ENCODE peak calls at places on chromosomes 12 and 14, in ten cellular contexts. One of them, this sample, is unnamed.

GRCh38 chr12:102298022-102298421 is 100.4 kb upstream of the PMCH start:
- DNase-seq in transverse colon: no peak
- DNase-seq in aorta: no peak
- DNase-seq in A673: no peak
- DNase-seq in effector memory CD4-positive, alpha-beta T cell: no peak
- DNase-seq in GM23338: no peak
- DNase-seq in thoracic aorta: no peak
- DNase-seq in CD4-positive, CD25-positive, alpha-beta regulatory T cell: no peak
- DNase-seq in upper lobe of left lung: no peak
- DNase-seq in BE2C: no peak
- DNase-seq in this sample: no peak

GRCh38 chr12:6942331-6942665 is 1.3 kb upstream of the RNU7-1 start:
- DNase-seq in A673: no peak
- DNase-seq in GM23338: no peak
- DNase-seq in effector memory CD4-positive, alpha-beta T cell: no peak
- DNase-seq in transverse colon: no peak
- DNase-seq in CD4-positive, CD25-positive, alpha-beta regulatory T cell: no peak
- DNase-seq in thoracic aorta: no peak
- DNase-seq in aorta: no peak
- DNase-seq in upper lobe of left lung: no peak
- DNase-seq in BE2C: no peak
- DNase-seq in this sample: no peak

GRCh38 chr12:108468149-108468968 is 46.7 kb upstream of the FICD start:
- DNase-seq in aorta: no peak
- DNase-seq in upper lobe of left lung: no peak
- DNase-seq in effector memory CD4-positive, alpha-beta T cell: no peak
- DNase-seq in A673: peak; percentile 62
- DNase-seq in transverse colon: no peak
- DNase-seq in BE2C: no peak
- DNase-seq in GM23338: peak; percentile 84
- DNase-seq in thoracic aorta: no peak
- DNase-seq in CD4-positive, CD25-positive, alpha-beta regulatory T cell: peak; percentile 26
- DNase-seq in this sample: no peak

GRCh38 chr12:11998944-11999315 is 71.8 kb upstream of the BCL2L14 start:
- DNase-seq in transverse colon: no peak
- DNase-seq in CD4-positive, CD25-positive, alpha-beta regulatory T cell: no peak
- DNase-seq in GM23338: no peak
- DNase-seq in effector memory CD4-positive, alpha-beta T cell: no peak
- DNase-seq in A673: no peak
- DNase-seq in BE2C: no peak
- DNase-seq in thoracic aorta: no peak
- DNase-seq in aorta: no peak
- DNase-seq in upper lobe of left lung: no peak
- DNase-seq in this sample: no peak

GRCh38 chr12:117836999-117837736 is 131.6 kb downstream of the KSR2 start:
- DNase-seq in aorta: peak; percentile 92
- DNase-seq in thoracic aorta: no peak
- DNase-seq in CD4-positive, CD25-positive, alpha-beta regulatory T cell: peak; percentile 68
- DNase-seq in upper lobe of left lung: peak; percentile 62
- DNase-seq in effector memory CD4-positive, alpha-beta T cell: peak; percentile 49
- DNase-seq in GM23338: peak; percentile 86
- DNase-seq in A673: peak; percentile 82
- DNase-seq in transverse colon: peak; percentile 82
- DNase-seq in BE2C: peak; percentile 72
- DNase-seq in this sample: no peak

GRCh38 chr12:81077686-81078441 is at the start of gene ACSS3:
- DNase-seq in aorta: peak; percentile 83
- DNase-seq in thoracic aorta: peak; percentile 4
- DNase-seq in A673: peak; percentile 66
- DNase-seq in GM23338: peak; percentile 95
- DNase-seq in BE2C: no peak
- DNase-seq in upper lobe of left lung: peak; percentile 79
- DNase-seq in CD4-positive, CD25-positive, alpha-beta regulatory T cell: no peak
- DNase-seq in transverse colon: no peak
- DNase-seq in effector memory CD4-positive, alpha-beta T cell: no peak
- DNase-seq in this sample: no peak

GRCh38 chr12:116524964-116525379 is 34.2 kb upstream of the MAP1LC3B2 start:
- DNase-seq in A673: peak; percentile 81
- DNase-seq in CD4-positive, CD25-positive, alpha-beta regulatory T cell: no peak
- DNase-seq in BE2C: no peak
- DNase-seq in GM23338: peak; percentile 83
- DNase-seq in transverse colon: no peak
- DNase-seq in aorta: no peak
- DNase-seq in thoracic aorta: no peak
- DNase-seq in effector memory CD4-positive, alpha-beta T cell: no peak
- DNase-seq in upper lobe of left lung: no peak
- DNase-seq in this sample: no peak

GRCh38 chr14:32601908-32602307 is 272.8 kb downstream of the AKAP6 start:
- DNase-seq in upper lobe of left lung: no peak
- DNase-seq in CD4-positive, CD25-positive, alpha-beta regulatory T cell: no peak
- DNase-seq in transverse colon: no peak
- DNase-seq in GM23338: no peak
- DNase-seq in effector memory CD4-positive, alpha-beta T cell: no peak
- DNase-seq in thoracic aorta: no peak
- DNase-seq in A673: no peak
- DNase-seq in aorta: no peak
- DNase-seq in BE2C: no peak
- DNase-seq in this sample: no peak

GRCh38 chr14:76741074-76741473 is 20.2 kb upstream of the VASH1 start:
- DNase-seq in effector memory CD4-positive, alpha-beta T cell: no peak
- DNase-seq in aorta: no peak
- DNase-seq in thoracic aorta: no peak
- DNase-seq in transverse colon: no peak
- DNase-seq in upper lobe of left lung: no peak
- DNase-seq in CD4-positive, CD25-positive, alpha-beta regulatory T cell: no peak
- DNase-seq in GM23338: no peak
- DNase-seq in A673: no peak
- DNase-seq in BE2C: no peak
- DNase-seq in this sample: no peak

GRCh38 chr12:40693503-40693863 is 1.2 kb downstream of the CNTN1 start:
- DNase-seq in CD4-positive, CD25-positive, alpha-beta regulatory T cell: no peak
- DNase-seq in upper lobe of left lung: peak; percentile 39
- DNase-seq in BE2C: peak; percentile 76
- DNase-seq in transverse colon: no peak
- DNase-seq in aorta: peak; percentile 50
- DNase-seq in GM23338: peak; percentile 81
- DNase-seq in effector memory CD4-positive, alpha-beta T cell: no peak
- DNase-seq in thoracic aorta: peak; percentile 13
- DNase-seq in A673: peak; percentile 55
- DNase-seq in this sample: no peak

GRCh38 chr14:89121961-89122675 is 294.9 kb downstream of the FOXN3 start:
- DNase-seq in thoracic aorta: no peak
- DNase-seq in CD4-positive, CD25-positive, alpha-beta regulatory T cell: no peak
- DNase-seq in aorta: no peak
- DNase-seq in GM23338: peak; percentile 89
- DNase-seq in upper lobe of left lung: no peak
- DNase-seq in BE2C: no peak
- DNase-seq in effector memory CD4-positive, alpha-beta T cell: no peak
- DNase-seq in A673: no peak
- DNase-seq in transverse colon: no peak
- DNase-seq in this sample: no peak

GRCh38 chr12:70606001-70606400 is 31.2 kb downstream of the PTPRB start:
- DNase-seq in thoracic aorta: no peak
- DNase-seq in upper lobe of left lung: no peak
- DNase-seq in aorta: no peak
- DNase-seq in transverse colon: no peak
- DNase-seq in BE2C: no peak
- DNase-seq in A673: no peak
- DNase-seq in effector memory CD4-positive, alpha-beta T cell: no peak
- DNase-seq in GM23338: no peak
- DNase-seq in CD4-positive, CD25-positive, alpha-beta regulatory T cell: no peak
- DNase-seq in this sample: no peak

GRCh38 chr14:24903337-24903736 is 146.6 kb downstream of the STXBP6 start:
- DNase-seq in transverse colon: no peak
- DNase-seq in upper lobe of left lung: no peak
- DNase-seq in GM23338: no peak
- DNase-seq in effector memory CD4-positive, alpha-beta T cell: no peak
- DNase-seq in A673: peak; percentile 12
- DNase-seq in thoracic aorta: no peak
- DNase-seq in CD4-positive, CD25-positive, alpha-beta regulatory T cell: no peak
- DNase-seq in BE2C: no peak
- DNase-seq in aorta: no peak
- DNase-seq in this sample: no peak

GRCh38 chr12:54417712-54418440 is 1.2 kb downstream of the ITGA5 start:
- DNase-seq in thoracic aorta: no peak
- DNase-seq in upper lobe of left lung: peak; percentile 54
- DNase-seq in effector memory CD4-positive, alpha-beta T cell: no peak
- DNase-seq in aorta: no peak
- DNase-seq in BE2C: no peak
- DNase-seq in A673: no peak
- DNase-seq in CD4-positive, CD25-positive, alpha-beta regulatory T cell: peak; percentile 37
- DNase-seq in transverse colon: no peak
- DNase-seq in GM23338: peak; percentile 52
- DNase-seq in this sample: no peak

GRCh38 chr14:72869407-72870329 is 24.2 kb downstream of the DPF3 start:
- DNase-seq in BE2C: no peak
- DNase-seq in aorta: no peak
- DNase-seq in GM23338: no peak
- DNase-seq in upper lobe of left lung: no peak
- DNase-seq in A673: no peak
- DNase-seq in transverse colon: no peak
- DNase-seq in effector memory CD4-positive, alpha-beta T cell: no peak
- DNase-seq in CD4-positive, CD25-positive, alpha-beta regulatory T cell: no peak
- DNase-seq in thoracic aorta: no peak
- DNase-seq in this sample: no peak

GRCh38 chr12:106078358-106079025 is 60.3 kb downstream of the NUAK1 start:
- DNase-seq in aorta: peak; percentile 92
- DNase-seq in thoracic aorta: peak; percentile 53
- DNase-seq in effector memory CD4-positive, alpha-beta T cell: no peak
- DNase-seq in GM23338: no peak
- DNase-seq in upper lobe of left lung: no peak
- DNase-seq in transverse colon: peak; percentile 15
- DNase-seq in BE2C: no peak
- DNase-seq in A673: no peak
- DNase-seq in CD4-positive, CD25-positive, alpha-beta regulatory T cell: no peak
- DNase-seq in this sample: no peak

DNA sequence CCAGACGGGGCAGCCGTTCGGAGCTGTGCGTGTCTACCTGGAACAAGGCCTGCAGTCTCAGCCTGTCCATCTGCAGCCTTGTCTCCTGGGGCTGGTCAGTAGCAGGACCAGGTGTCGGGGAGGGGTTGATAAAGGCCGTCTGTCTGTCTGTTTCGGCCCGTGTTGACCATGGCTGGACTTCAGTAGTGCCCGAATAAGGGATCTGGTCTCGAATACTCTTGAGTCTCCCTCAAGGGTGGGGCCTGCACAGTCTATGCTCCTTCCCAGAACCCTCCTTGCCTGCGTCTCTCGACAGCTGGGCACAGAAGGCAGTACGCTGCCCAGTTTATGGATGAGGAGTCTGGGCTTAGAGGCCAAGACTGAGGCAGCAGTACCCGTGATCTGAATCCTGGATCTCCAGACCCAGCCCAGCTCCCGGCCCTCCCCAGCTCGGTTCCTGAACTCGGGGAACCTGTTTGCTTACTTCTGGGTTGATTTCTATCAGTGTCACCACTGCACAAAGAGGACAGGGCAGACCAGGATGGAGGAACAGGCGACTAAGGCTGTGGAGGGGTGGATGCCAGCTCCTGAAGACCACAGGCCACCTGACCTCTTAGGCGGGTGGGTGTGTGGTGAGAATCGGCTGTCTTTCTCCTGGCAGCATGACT is 23.0 kb upstream of the DLK1 start:
- DNase-seq in aorta: no peak
- DNase-seq in CD4-positive, CD25-positive, alpha-beta regulatory T cell: no peak
- DNase-seq in transverse colon: no peak
- DNase-seq in upper lobe of left lung: no peak
- DNase-seq in effector memory CD4-positive, alpha-beta T cell: no peak
- DNase-seq in GM23338: no peak
- DNase-seq in thoracic aorta: no peak
- DNase-seq in A673: no peak
- DNase-seq in BE2C: no peak
- DNase-seq in this sample: no peak
- H3K36me3 ChIP-seq in aorta: no peaks in the 10 kb centered on the region
- H3K36me3 ChIP-seq in CD4-positive, CD25-positive, alpha-beta regulatory T cell: no peaks in the 10 kb centered on the region
- H3K36me3 ChIP-seq in transverse colon: no peaks in the 10 kb centered on the region
- H3K36me3 ChIP-seq in upper lobe of left lung: no peaks in the 10 kb centered on the region
- H3K36me3 ChIP-seq in effector memory CD4-positive, alpha-beta T cell: no peaks in the 10 kb centered on the region
- H3K36me3 ChIP-seq in GM23338: no peaks in the 10 kb centered on the region
- H3K36me3 ChIP-seq in thoracic aorta: no peaks in the 10 kb centered on the region
- H3K36me3 ChIP-seq in A673: no peaks in the 10 kb centered on the region
- H3K36me3 ChIP-seq in BE2C: no peaks in the 10 kb centered on the region
- H3K36me3 ChIP-seq in this sample: no peaks in the 10 kb centered on the region

GRCh38 chr12:19034937-19035336 is 94.6 kb upstream of the PLEKHA5 start:
- DNase-seq in transverse colon: no peak
- DNase-seq in A673: no peak
- DNase-seq in CD4-positive, CD25-positive, alpha-beta regulatory T cell: no peak
- DNase-seq in upper lobe of left lung: no peak
- DNase-seq in BE2C: no peak
- DNase-seq in thoracic aorta: no peak
- DNase-seq in GM23338: no peak
- DNase-seq in effector memory CD4-positive, alpha-beta T cell: no peak
- DNase-seq in aorta: no peak
- DNase-seq in this sample: no peak
- H3K36me3 ChIP-seq in transverse colon: no peaks in the 10 kb centered on the region
- H3K36me3 ChIP-seq in A673: no peaks in the 10 kb centered on the region
- H3K36me3 ChIP-seq in CD4-positive, CD25-positive, alpha-beta regulatory T cell: no peaks in the 10 kb centered on the region
- H3K36me3 ChIP-seq in upper lobe of left lung: no peaks in the 10 kb centered on the region
- H3K36me3 ChIP-seq in BE2C: no peaks in the 10 kb centered on the region
- H3K36me3 ChIP-seq in thoracic aorta: no peaks in the 10 kb centered on the region
- H3K36me3 ChIP-seq in GM23338: no peaks in the 10 kb centered on the region
- H3K36me3 ChIP-seq in effector memory CD4-positive, alpha-beta T cell: no peaks in the 10 kb centered on the region
- H3K36me3 ChIP-seq in aorta: no peaks in the 10 kb centered on the region
- H3K36me3 ChIP-seq in this sample: no peaks in the 10 kb centered on the region

GRCh38 chr12:64687816-64688599 is 71.2 kb downstream of the GNS start:
- DNase-seq in A673: no peak
- DNase-seq in GM23338: no peak
- DNase-seq in BE2C: no peak
- DNase-seq in thoracic aorta: no peak
- DNase-seq in effector memory CD4-positive, alpha-beta T cell: no peak
- DNase-seq in transverse colon: no peak
- DNase-seq in upper lobe of left lung: peak; percentile 37
- DNase-seq in aorta: no peak
- DNase-seq in CD4-positive, CD25-positive, alpha-beta regulatory T cell: no peak
- DNase-seq in this sample: no peak
- H3K36me3 ChIP-seq in A673: no peaks in the 10 kb centered on the region
- H3K36me3 ChIP-seq in GM23338: peaks cover 4% of the 10 kb centered on the region
- H3K36me3 ChIP-seq in BE2C: peaks cover 34% of the 10 kb centered on the region
- H3K36me3 ChIP-seq in thoracic aorta: peaks cover 19% of the 10 kb centered on the region
- H3K36me3 ChIP-seq in effector memory CD4-positive, alpha-beta T cell: peaks cover 14% of the 10 kb centered on the region
- H3K36me3 ChIP-seq in transverse colon: no peaks in the 10 kb centered on the region
- H3K36me3 ChIP-seq in upper lobe of left lung: peaks cover 7% of the 10 kb centered on the region
- H3K36me3 ChIP-seq in aorta: peaks cover 3% of the 10 kb centered on the region
- H3K36me3 ChIP-seq in CD4-positive, CD25-positive, alpha-beta regulatory T cell: peaks cover 52% of the 10 kb centered on the region
- H3K36me3 ChIP-seq in this sample: no peaks in the 10 kb centered on the region

DNA sequence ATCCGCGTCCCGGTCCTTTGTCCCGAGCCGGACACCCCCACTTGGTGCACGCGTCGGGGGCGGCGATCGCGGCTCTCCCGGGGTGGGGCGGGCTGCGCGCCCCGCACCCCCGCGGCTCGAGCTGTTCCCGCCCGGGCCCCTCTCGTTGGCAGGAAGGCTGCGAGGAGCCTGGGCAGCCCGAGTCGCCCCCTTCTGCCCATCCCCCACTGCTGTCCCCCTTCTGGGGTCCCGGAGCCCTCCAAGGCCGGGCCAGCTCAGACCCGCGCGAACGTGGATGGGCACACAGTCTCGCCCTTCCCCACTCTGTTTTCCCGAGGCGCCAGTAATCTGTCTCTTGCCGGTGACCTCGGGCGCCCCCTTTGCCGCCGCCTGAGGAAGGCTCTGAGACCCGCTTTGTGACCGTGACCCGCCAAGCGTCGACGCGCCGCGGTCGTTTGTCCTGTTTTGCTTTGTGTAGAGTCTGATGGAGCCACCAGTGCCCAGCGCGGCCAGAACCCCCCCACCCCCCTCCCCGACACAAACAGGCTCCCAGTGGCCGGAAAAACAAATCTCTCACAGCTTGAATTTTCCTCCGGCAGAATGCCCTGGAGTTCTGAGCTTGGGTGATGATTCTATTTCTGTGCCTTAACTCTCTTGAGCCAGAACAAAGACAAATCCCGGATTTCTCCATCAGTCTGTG is 610 bp downstream of the C14orf132 start:
- DNase-seq in upper lobe of left lung: peak; percentile 35
- DNase-seq in CD4-positive, CD25-positive, alpha-beta regulatory T cell: no peak
- DNase-seq in transverse colon: no peak
- DNase-seq in GM23338: peak; percentile 72
- DNase-seq in A673: peak; percentile 7
- DNase-seq in thoracic aorta: no peak
- DNase-seq in aorta: peak; percentile 81
- DNase-seq in BE2C: peak; percentile 65
- DNase-seq in effector memory CD4-positive, alpha-beta T cell: no peak
- DNase-seq in this sample: no peak
- H3K36me3 ChIP-seq in upper lobe of left lung: no peaks in the 10 kb centered on the region
- H3K36me3 ChIP-seq in CD4-positive, CD25-positive, alpha-beta regulatory T cell: no peaks in the 10 kb centered on the region
- H3K36me3 ChIP-seq in transverse colon: no peaks in the 10 kb centered on the region
- H3K36me3 ChIP-seq in GM23338: no peaks in the 10 kb centered on the region
- H3K36me3 ChIP-seq in A673: no peaks in the 10 kb centered on the region
- H3K36me3 ChIP-seq in thoracic aorta: no peaks in the 10 kb centered on the region
- H3K36me3 ChIP-seq in aorta: no peaks in the 10 kb centered on the region
- H3K36me3 ChIP-seq in BE2C: peaks cover 11% of the 10 kb centered on the region
- H3K36me3 ChIP-seq in effector memory CD4-positive, alpha-beta T cell: no peaks in the 10 kb centered on the region
- H3K36me3 ChIP-seq in this sample: no peaks in the 10 kb centered on the region

This sample was measured in esophagus squamous epithelium.